ENCODE peak calls at places on chromosomes 5 and 9, in four cellular contexts. P is colonic mucosa, B is glutamatergic neuron, R is cardiac fibroblast. L is an unnamed sample.

GRCh38 chr9:107342762-107343161 is 59.7 kb downstream of the RAD23B start:
- DNase-seq in R (no peak), P (no peak), B (no peak), L (no peak)

GRCh38 chr5:10648806-10649517 is 85.1 kb downstream of the ANKRD33B start:
- DNase-seq in B (no peak), P (no peak), R (no peak), L (no peak)

GRCh38 chr5:123803359-123803758 is 291.4 kb downstream of the CSNK1G3 start:
- DNase-seq in P (no peak), R (no peak), B (no peak), L (no peak)

GRCh38 chr5:69213513-69214215 is 21.0 kb upstream of the CDK7 start:
- DNase-seq in B (no peak), P (no peak), R (peak), L (no peak)

GRCh38 chr9:121394292-121394691 is 24.2 kb upstream of the STOM start:
- DNase-seq in P (no peak), R (no peak), B (no peak), L (no peak)

GRCh38 chr9:74783408-74783807 is 104.3 kb downstream of the TRPM6 start:
- DNase-seq in R (peak), P (no peak), B (no peak), L (no peak)

GRCh38 chr9:7153566-7153965 is 395.8 kb downstream of the KDM4C start:
- DNase-seq in P (no peak), R (peak), B (no peak), L (no peak)

GRCh38 chr5:83475540-83476469 is 4.3 kb downstream of the VCAN start:
- DNase-seq in B (no peak), R (peak), P (no peak), L (no peak)

GRCh38 chr5:58071566-58071965 is 388.3 kb downstream of the PLK2 start:
- DNase-seq in R (peak), B (no peak), P (no peak), L (no peak)

GRCh38 chr5:114153392-114153791 is 208.5 kb upstream of the KCNN2 start:
- DNase-seq in R (no peak), P (no peak), B (no peak), L (no peak)
- TF ChIP-seq CTCF in R (no peak), P (no peak), B (no peak), L (no peak)

GRCh38 chr9:135680091-135680490 is 17.0 kb downstream of the LCN9 start:
- DNase-seq in B (no peak), R (no peak), P (no peak), L (no peak)
- TF ChIP-seq CTCF in B (no peak), R (no peak), P (no peak), L (no peak)

GRCh38 chr9:100098887-100099721 is at the start of the genes ERP44 and INVS:
- DNase-seq in R (peak), P (peak), B (peak), L (peak)
- TF ChIP-seq CTCF in R (no peak), P (no peak), B (no peak), L (no peak)

DNA sequence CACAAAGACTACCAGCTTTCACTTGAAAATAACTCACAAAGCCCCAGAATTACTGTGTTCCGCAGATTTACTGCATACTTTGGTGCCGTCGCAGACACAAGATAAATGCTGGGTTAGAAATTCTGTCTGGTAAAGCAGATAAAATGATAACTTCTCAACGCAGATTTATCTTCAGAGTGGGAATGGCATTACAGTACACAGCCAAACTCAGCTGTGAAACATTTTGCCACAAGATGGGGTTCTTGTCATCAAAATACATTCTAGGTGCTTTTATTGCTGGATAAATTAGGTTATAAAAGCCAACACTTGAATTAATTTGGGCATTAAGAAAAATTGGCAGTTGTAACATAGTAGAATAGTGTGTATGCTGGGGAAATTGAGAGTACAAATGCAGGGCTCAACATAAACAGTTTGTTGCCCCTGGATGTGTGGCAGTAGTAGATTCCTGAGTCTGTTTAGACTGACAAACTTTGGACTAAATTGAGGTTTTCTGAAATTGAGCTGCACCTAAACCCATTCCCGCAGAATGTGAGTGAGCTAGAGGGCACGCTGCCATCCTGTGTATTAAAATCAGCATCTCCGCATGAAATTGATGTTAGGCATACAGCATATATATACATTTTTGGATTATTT is 61.1 kb downstream of the LMNB1 start:
- DNase-seq in P (no peak), B (no peak), R (peak), L (no peak)
- TF ChIP-seq CTCF in P (peak), B (no peak), R (peak), L (no peak)

GRCh38 chr5:138032572-138033274 is at the start of gene FAM13B:
- DNase-seq in R (peak), P (peak), B (peak), L (peak)
- TF ChIP-seq CTCF in R (no peak), P (no peak), B (no peak), L (no peak)

GRCh38 chr9:21470126-21470525 is 12.0 kb downstream of the IFNE start:
- DNase-seq in P (no peak), B (no peak), R (no peak), L (no peak)

GRCh38 chr9:21477466-21477865 is 4.6 kb downstream of the IFNE start:
- DNase-seq in R (no peak), B (no peak), P (no peak), L (no peak)

GRCh38 chr9:21479152-21479702 is 2.9 kb downstream of the IFNE start:
- DNase-seq in P (no peak), R (no peak), B (no peak), L (no peak)

DNA sequence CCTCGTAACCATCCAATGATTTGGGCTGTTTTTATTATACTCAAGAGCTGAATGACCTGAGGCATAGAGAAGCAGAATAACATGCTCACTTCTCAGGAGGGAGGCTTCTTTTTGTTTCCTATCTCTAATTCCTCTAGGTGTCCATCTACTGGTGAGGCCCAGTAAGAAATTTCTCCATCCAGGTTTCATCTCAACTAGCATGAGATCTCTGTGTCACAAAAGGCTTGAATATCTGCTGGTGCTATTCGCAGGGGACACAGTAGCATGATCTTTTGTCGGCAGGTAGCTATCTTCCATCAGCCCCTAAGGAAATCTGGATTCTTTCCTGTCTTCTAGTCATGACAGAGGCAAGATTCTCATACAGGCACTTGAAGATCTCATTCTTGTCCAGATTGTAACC is 8.9 kb downstream of the IFNE start:
- DNase-seq in B (no peak), P (no peak), R (no peak), L (no peak)
- TF ChIP-seq CTCF in B (no peak), P (no peak), R (peak), L (no peak)

GRCh38 chr9:114238919-114239879 is 83.7 kb upstream of the ORM1 start:
- DNase-seq in R (peak), P (no peak), B (no peak), L (no peak)
- TF ChIP-seq CTCF in R (peak), P (no peak), B (no peak), L (no peak)

DNA sequence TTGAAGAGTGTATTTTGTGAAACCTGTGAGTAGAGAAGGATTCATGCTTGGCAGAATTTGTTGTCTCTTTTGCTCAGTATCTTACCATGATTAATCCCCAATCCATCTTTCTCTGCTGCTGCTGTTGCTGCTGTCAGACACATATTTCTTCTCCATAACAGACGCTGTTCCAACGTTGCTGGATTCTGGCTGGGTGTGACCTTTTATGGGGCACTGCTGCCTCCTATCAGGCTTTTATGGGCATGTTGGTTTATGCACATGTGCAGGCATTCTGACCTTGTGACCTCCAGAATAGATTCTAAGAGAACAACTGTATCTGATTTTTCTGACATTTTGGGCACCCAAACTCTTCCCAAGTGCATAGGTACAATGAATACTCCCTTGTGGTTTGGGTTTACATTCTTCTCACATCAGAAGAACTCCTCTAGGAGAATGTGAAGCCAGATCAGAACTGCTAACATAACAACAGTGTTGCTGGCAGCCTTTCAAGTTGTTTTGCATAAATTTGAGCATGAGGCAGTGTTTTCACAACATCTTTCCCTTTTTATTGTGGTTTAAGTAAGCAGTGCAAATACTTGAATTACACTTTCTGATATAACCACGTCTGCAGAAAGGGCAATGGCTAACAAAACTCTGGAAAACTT is 9.2 kb upstream of the ISL1 start:
- DNase-seq in R (no peak), P (peak), B (peak), L (no peak)
- TF ChIP-seq CTCF in R (no peak), P (no peak), B (no peak), L (no peak)

GRCh38 chr5:108729306-108729645 is 18.4 kb upstream of the FER start:
- DNase-seq in R (peak), P (no peak), B (no peak), L (no peak)

GRCh38 chr5:108728566-108729305 is 19.0 kb upstream of the FER start:
- DNase-seq in B (no peak), P (peak), R (peak), L (no peak)

GRCh38 chr5:108727639-108728565 is 19.8 kb upstream of the FER start:
- DNase-seq in B (peak), R (peak), P (peak), L (peak)

GRCh38 chr5:108727154-108727638 is 20.5 kb upstream of the FER start:
- DNase-seq in R (no peak), P (peak), B (peak), L (no peak)

GRCh38 chr5:108730617-108731340 is 16.9 kb upstream of the FER start:
- DNase-seq in R (no peak), B (no peak), P (no peak), L (no peak)
- TF ChIP-seq CTCF in R (no peak), B (no peak), P (no peak), L (no peak)

GRCh38 chr9:80131627-80132026 is 559.9 kb downstream of the TLE4 start:
- DNase-seq in B (no peak), P (no peak), R (no peak), L (no peak)

GRCh38 chr9:80125731-80126264 is 554.0 kb downstream of the TLE4 start:
- DNase-seq in P (no peak), B (no peak), R (peak), L (no peak)

DNA sequence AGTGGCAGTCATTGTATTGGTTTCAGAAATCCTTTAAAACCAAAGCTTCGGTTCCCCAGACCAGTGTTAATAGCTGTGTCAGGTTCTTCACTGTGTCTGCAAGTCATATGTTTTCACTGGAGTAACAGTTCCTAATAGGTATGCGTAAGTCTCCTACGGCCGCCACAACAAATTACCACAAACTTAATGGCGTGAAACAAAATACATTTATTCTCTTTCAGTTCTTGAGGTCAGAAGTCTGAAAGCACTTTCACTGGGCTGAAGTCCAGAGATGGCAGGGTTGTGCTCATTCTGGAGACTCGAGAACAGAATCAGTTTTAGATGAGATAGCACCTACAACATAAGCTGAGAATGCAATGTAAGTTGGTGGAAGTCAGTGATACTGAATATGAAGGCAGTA is 556.2 kb downstream of the TLE4 start:
- DNase-seq in R (no peak), P (no peak), B (no peak), L (no peak)
- TF ChIP-seq CTCF in R (no peak), P (no peak), B (no peak), L (no peak)